ENCODE peak calls at places on chromosomes 5 and 9, in six cellular contexts. One of them, this sample, is unnamed.

GRCh38 chr9:31519011-31519410 is 865.4 kb upstream of the ACO1 start:
- DNase-seq in dorsolateral prefrontal cortex: no peak
- DNase-seq in A549: no peak
- DNase-seq in NCI-H1694: no peak
- DNase-seq in naive thymus-derived CD4-positive, alpha-beta T cell: peak; percentile 24
- DNase-seq in naive thymus-derived CD8-positive, alpha-beta T cell: peak; percentile 29
- DNase-seq in this sample: no peak

GRCh38 chr9:12698293-12698692 is 5.1 kb downstream of the TYRP1 start:
- DNase-seq in dorsolateral prefrontal cortex: no peak
- DNase-seq in A549: no peak
- DNase-seq in NCI-H1694: no peak
- DNase-seq in naive thymus-derived CD4-positive, alpha-beta T cell: no peak
- DNase-seq in naive thymus-derived CD8-positive, alpha-beta T cell: no peak
- DNase-seq in this sample: no peak

GRCh38 chr9:131097948-131098278 is 1.6 kb downstream of the AIF1L start:
- DNase-seq in dorsolateral prefrontal cortex: no peak
- DNase-seq in A549: no peak
- DNase-seq in NCI-H1694: no peak
- DNase-seq in naive thymus-derived CD4-positive, alpha-beta T cell: no peak
- DNase-seq in naive thymus-derived CD8-positive, alpha-beta T cell: no peak
- DNase-seq in this sample: no peak

GRCh38 chr5:113489299-113489698 is 1.0 kb upstream of the MCC start:
- DNase-seq in dorsolateral prefrontal cortex: no peak
- DNase-seq in A549: peak; percentile 20
- DNase-seq in NCI-H1694: no peak
- DNase-seq in naive thymus-derived CD4-positive, alpha-beta T cell: peak; percentile 27
- DNase-seq in naive thymus-derived CD8-positive, alpha-beta T cell: no peak
- DNase-seq in this sample: no peak

GRCh38 chr5:162128117-162128516 is 60.5 kb downstream of the GABRG2 start:
- DNase-seq in dorsolateral prefrontal cortex: peak; percentile 39
- DNase-seq in A549: no peak
- DNase-seq in NCI-H1694: no peak
- DNase-seq in naive thymus-derived CD4-positive, alpha-beta T cell: no peak
- DNase-seq in naive thymus-derived CD8-positive, alpha-beta T cell: no peak
- DNase-seq in this sample: no peak

GRCh38 chr5:119411291-119411934 is 40.9 kb upstream of the HSD17B4 start:
- DNase-seq in dorsolateral prefrontal cortex: no peak
- DNase-seq in A549: no peak
- DNase-seq in NCI-H1694: no peak
- DNase-seq in naive thymus-derived CD4-positive, alpha-beta T cell: no peak
- DNase-seq in naive thymus-derived CD8-positive, alpha-beta T cell: no peak
- DNase-seq in this sample: no peak

GRCh38 chr5:124743534-124744169 is 2.8 kb downstream of the ZNF608 start:
- DNase-seq in dorsolateral prefrontal cortex: no peak
- DNase-seq in A549: no peak
- DNase-seq in NCI-H1694: no peak
- DNase-seq in naive thymus-derived CD4-positive, alpha-beta T cell: no peak
- DNase-seq in naive thymus-derived CD8-positive, alpha-beta T cell: no peak
- DNase-seq in this sample: no peak

GRCh38 chr5:74179183-74179582 is 461.3 kb downstream of the ENC1 start:
- DNase-seq in dorsolateral prefrontal cortex: no peak
- DNase-seq in A549: no peak
- DNase-seq in NCI-H1694: no peak
- DNase-seq in naive thymus-derived CD4-positive, alpha-beta T cell: no peak
- DNase-seq in naive thymus-derived CD8-positive, alpha-beta T cell: no peak
- DNase-seq in this sample: no peak

GRCh38 chr9:129999123-129999510 is 43.9 kb downstream of the FNBP1 start:
- DNase-seq in dorsolateral prefrontal cortex: no peak
- DNase-seq in A549: no peak
- DNase-seq in NCI-H1694: no peak
- DNase-seq in naive thymus-derived CD4-positive, alpha-beta T cell: no peak
- DNase-seq in naive thymus-derived CD8-positive, alpha-beta T cell: no peak
- DNase-seq in this sample: no peak

GRCh38 chr5:176837707-176838115 is 27.4 kb downstream of the UNC5A start:
- DNase-seq in dorsolateral prefrontal cortex: peak; percentile 70
- DNase-seq in A549: peak; percentile 83
- DNase-seq in NCI-H1694: no peak
- DNase-seq in naive thymus-derived CD4-positive, alpha-beta T cell: peak; percentile 71
- DNase-seq in naive thymus-derived CD8-positive, alpha-beta T cell: peak; percentile 72
- DNase-seq in this sample: peak; percentile 74

GRCh38 chr5:172164773-172165212 is 23.2 kb downstream of the STK10 start:
- DNase-seq in dorsolateral prefrontal cortex: peak; percentile 59
- DNase-seq in A549: no peak
- DNase-seq in NCI-H1694: no peak
- DNase-seq in naive thymus-derived CD4-positive, alpha-beta T cell: no peak
- DNase-seq in naive thymus-derived CD8-positive, alpha-beta T cell: no peak
- DNase-seq in this sample: no peak

GRCh38 chr9:37769995-37770394 is 14.9 kb downstream of the EXOSC3 start:
- DNase-seq in dorsolateral prefrontal cortex: no peak
- DNase-seq in A549: no peak
- DNase-seq in NCI-H1694: no peak
- DNase-seq in naive thymus-derived CD4-positive, alpha-beta T cell: no peak
- DNase-seq in naive thymus-derived CD8-positive, alpha-beta T cell: no peak
- DNase-seq in this sample: no peak

GRCh38 chr9:7520396-7520795 is 279.2 kb downstream of the DMAC1 start:
- DNase-seq in dorsolateral prefrontal cortex: no peak
- DNase-seq in A549: no peak
- DNase-seq in NCI-H1694: no peak
- DNase-seq in naive thymus-derived CD4-positive, alpha-beta T cell: no peak
- DNase-seq in naive thymus-derived CD8-positive, alpha-beta T cell: no peak
- DNase-seq in this sample: no peak

GRCh38 chr5:124456244-124456643 is 290.2 kb downstream of the ZNF608 start:
- DNase-seq in dorsolateral prefrontal cortex: no peak
- DNase-seq in A549: no peak
- DNase-seq in NCI-H1694: peak; percentile 9
- DNase-seq in naive thymus-derived CD4-positive, alpha-beta T cell: no peak
- DNase-seq in naive thymus-derived CD8-positive, alpha-beta T cell: no peak
- DNase-seq in this sample: no peak

This sample was measured in T-cell.